ENCODE peak calls at places on chromosome 22, in five cellular contexts. One of them, this sample, is unnamed.
A peak's percentile ranks its signal among the peaks of the same experiment; 100 is the strongest.

GRCh38 chr22:20418211-20418788 is 19.3 kb downstream of the SCARF2 start:
- DNase-seq in heart left ventricle: peak; percentile 85
- DNase-seq in astrocyte of the spinal cord: peak; percentile 77
- DNase-seq in heart right ventricle: peak; percentile 84
- DNase-seq in breast epithelium: peak; percentile 78
- DNase-seq in this sample: peak; percentile 81

GRCh38 chr22:21051145-21051835 is 5.5 kb downstream of the LRRC74B start:
- DNase-seq in heart left ventricle: no peak
- DNase-seq in astrocyte of the spinal cord: no peak
- DNase-seq in heart right ventricle: no peak
- DNase-seq in breast epithelium: no peak
- DNase-seq in this sample: no peak

GRCh38 chr22:28989035-28989464 is 72.6 kb downstream of the C22orf31 start:
- DNase-seq in heart left ventricle: no peak
- DNase-seq in astrocyte of the spinal cord: no peak
- DNase-seq in heart right ventricle: no peak
- DNase-seq in breast epithelium: no peak
- DNase-seq in this sample: no peak

GRCh38 chr22:47250995-47251765 is 488.7 kb downstream of the TBC1D22A start:
- DNase-seq in heart left ventricle: no peak
- DNase-seq in astrocyte of the spinal cord: no peak
- DNase-seq in heart right ventricle: no peak
- DNase-seq in breast epithelium: no peak
- DNase-seq in this sample: no peak

GRCh38 chr22:11360632-11361031 is 4167.4 kb upstream of the OR11H1 start:
- DNase-seq in heart left ventricle: no peak
- DNase-seq in astrocyte of the spinal cord: no peak
- DNase-seq in heart right ventricle: no peak
- DNase-seq in breast epithelium: no peak
- DNase-seq in this sample: no peak

GRCh38 chr22:35394810-35395563 is 5.0 kb upstream of the MCM5 start:
- DNase-seq in heart left ventricle: no peak
- DNase-seq in astrocyte of the spinal cord: no peak
- DNase-seq in heart right ventricle: no peak
- DNase-seq in breast epithelium: no peak
- DNase-seq in this sample: no peak

GRCh38 chr22:23215294-23216204 is 35.2 kb downstream of the BCR start:
- DNase-seq in heart left ventricle: no peak
- DNase-seq in astrocyte of the spinal cord: no peak
- DNase-seq in heart right ventricle: no peak
- DNase-seq in breast epithelium: no peak
- DNase-seq in this sample: peak; percentile 23

GRCh38 chr22:49390954-49391353 is 436.7 kb downstream of the BRD1 start:
- DNase-seq in heart left ventricle: no peak
- DNase-seq in astrocyte of the spinal cord: no peak
- DNase-seq in heart right ventricle: no peak
- DNase-seq in breast epithelium: no peak
- DNase-seq in this sample: no peak

GRCh38 chr22:47847281-47847890 is 1084.9 kb downstream of the TBC1D22A start:
- DNase-seq in heart left ventricle: no peak
- DNase-seq in astrocyte of the spinal cord: no peak
- DNase-seq in heart right ventricle: no peak
- DNase-seq in breast epithelium: no peak
- DNase-seq in this sample: no peak

GRCh38 chr22:23655891-23656475 is 23.9 kb upstream of the DRICH1 start:
- DNase-seq in heart left ventricle: no peak
- DNase-seq in astrocyte of the spinal cord: no peak
- DNase-seq in heart right ventricle: no peak
- DNase-seq in breast epithelium: no peak
- DNase-seq in this sample: no peak

GRCh38 chr22:44147036-44147645 is 33.6 kb upstream of the PARVG start:
- DNase-seq in heart left ventricle: no peak
- DNase-seq in astrocyte of the spinal cord: no peak
- DNase-seq in heart right ventricle: no peak
- DNase-seq in breast epithelium: no peak
- DNase-seq in this sample: no peak

GRCh38 chr22:48897959-48898358 is 929.7 kb downstream of the BRD1 start:
- DNase-seq in heart left ventricle: no peak
- DNase-seq in astrocyte of the spinal cord: no peak
- DNase-seq in heart right ventricle: no peak
- DNase-seq in breast epithelium: no peak
- DNase-seq in this sample: no peak

GRCh38 chr22:49330421-49331222 is 497.1 kb downstream of the BRD1 start:
- DNase-seq in heart left ventricle: no peak
- DNase-seq in astrocyte of the spinal cord: no peak
- DNase-seq in heart right ventricle: no peak
- DNase-seq in breast epithelium: peak; percentile 25
- DNase-seq in this sample: no peak

GRCh38 chr22:30422481-30423295 is 2.9 kb upstream of the MTFP1 start:
- DNase-seq in heart left ventricle: peak; percentile 40
- DNase-seq in astrocyte of the spinal cord: peak; percentile 97
- DNase-seq in heart right ventricle: peak; percentile 28
- DNase-seq in breast epithelium: peak; percentile 68
- DNase-seq in this sample: peak; percentile 94

GRCh38 chr22:22201185-22201924 is 43.2 kb upstream of the VPREB1 start:
- DNase-seq in heart left ventricle: no peak
- DNase-seq in astrocyte of the spinal cord: no peak
- DNase-seq in heart right ventricle: no peak
- DNase-seq in breast epithelium: peak; percentile 34
- DNase-seq in this sample: peak; percentile 12

GRCh38 chr22:17938484-17938924 is 85.9 kb downstream of the MICAL3 start:
- DNase-seq in heart left ventricle: no peak
- DNase-seq in astrocyte of the spinal cord: no peak
- DNase-seq in heart right ventricle: no peak
- DNase-seq in breast epithelium: no peak
- DNase-seq in this sample: no peak

GRCh38 chr22:38259370-38259769 is 13.4 kb downstream of the TMEM184B start:
- DNase-seq in heart left ventricle: no peak
- DNase-seq in astrocyte of the spinal cord: no peak
- DNase-seq in heart right ventricle: no peak
- DNase-seq in breast epithelium: no peak
- DNase-seq in this sample: no peak

GRCh38 chr22:38261478-38261803 is 11.4 kb downstream of the TMEM184B start:
- DNase-seq in heart left ventricle: no peak
- DNase-seq in astrocyte of the spinal cord: no peak
- DNase-seq in heart right ventricle: no peak
- DNase-seq in breast epithelium: no peak
- DNase-seq in this sample: no peak

GRCh38 chr22:38258895-38259294 is 13.9 kb downstream of the TMEM184B start:
- DNase-seq in heart left ventricle: peak; percentile 91
- DNase-seq in astrocyte of the spinal cord: no peak
- DNase-seq in heart right ventricle: peak; percentile 95
- DNase-seq in breast epithelium: no peak
- DNase-seq in this sample: no peak

GRCh38 chr22:38262051-38262795 is 10.6 kb downstream of the TMEM184B start:
- DNase-seq in heart left ventricle: peak; percentile 48
- DNase-seq in astrocyte of the spinal cord: no peak
- DNase-seq in heart right ventricle: no peak
- DNase-seq in breast epithelium: peak; percentile 68
- DNase-seq in this sample: no peak

GRCh38 chr22:38260760-38261477 is 11.9 kb downstream of the TMEM184B start:
- DNase-seq in heart left ventricle: no peak
- DNase-seq in astrocyte of the spinal cord: peak; percentile 42
- DNase-seq in heart right ventricle: no peak
- DNase-seq in breast epithelium: no peak
- DNase-seq in this sample: no peak
- TF ChIP-seq CTCF in heart left ventricle: peak; percentile 6
- TF ChIP-seq CTCF in astrocyte of the spinal cord: peak; percentile 29
- TF ChIP-seq CTCF in heart right ventricle: no peak
- TF ChIP-seq CTCF in breast epithelium: no peak
- TF ChIP-seq CTCF in this sample: peak; percentile 17

GRCh38 chr22:41690476-41690875 is 1.8 kb upstream of the SNU13 start:
- DNase-seq in heart left ventricle: no peak
- DNase-seq in astrocyte of the spinal cord: no peak
- DNase-seq in heart right ventricle: no peak
- DNase-seq in breast epithelium: no peak
- DNase-seq in this sample: no peak

GRCh38 chr22:41687901-41688364 is 734 bp downstream of the SNU13 start:
- DNase-seq in heart left ventricle: no peak
- DNase-seq in astrocyte of the spinal cord: peak; percentile 32
- DNase-seq in heart right ventricle: peak; percentile 21
- DNase-seq in breast epithelium: no peak
- DNase-seq in this sample: no peak

GRCh38 chr22:41683616-41684015 is 5.1 kb downstream of the SNU13 start:
- DNase-seq in heart left ventricle: no peak
- DNase-seq in astrocyte of the spinal cord: no peak
- DNase-seq in heart right ventricle: no peak
- DNase-seq in breast epithelium: no peak
- DNase-seq in this sample: peak; percentile 82

GRCh38 chr22:41684194-41684593 is 4.5 kb downstream of the SNU13 start:
- DNase-seq in heart left ventricle: no peak
- DNase-seq in astrocyte of the spinal cord: no peak
- DNase-seq in heart right ventricle: no peak
- DNase-seq in breast epithelium: no peak
- DNase-seq in this sample: no peak

GRCh38 chr22:41688365-41689211 is at the start of gene SNU13:
- DNase-seq in heart left ventricle: peak; percentile 94
- DNase-seq in astrocyte of the spinal cord: peak; percentile 91
- DNase-seq in heart right ventricle: peak; percentile 93
- DNase-seq in breast epithelium: peak; percentile 89
- DNase-seq in this sample: peak; percentile 89
- TF ChIP-seq CTCF in heart left ventricle: no peak
- TF ChIP-seq CTCF in astrocyte of the spinal cord: no peak
- TF ChIP-seq CTCF in heart right ventricle: no peak
- TF ChIP-seq CTCF in breast epithelium: no peak
- TF ChIP-seq CTCF in this sample: peak; percentile 6

GRCh38 chr22:39959640-39960447 is at the start of gene TMA7B:
- DNase-seq in heart left ventricle: no peak
- DNase-seq in astrocyte of the spinal cord: peak; percentile 69
- DNase-seq in heart right ventricle: no peak
- DNase-seq in breast epithelium: no peak
- DNase-seq in this sample: peak; percentile 58
- TF ChIP-seq CTCF in heart left ventricle: peak; percentile 20
- TF ChIP-seq CTCF in astrocyte of the spinal cord: peak; percentile 56
- TF ChIP-seq CTCF in heart right ventricle: peak; percentile 17
- TF ChIP-seq CTCF in breast epithelium: peak; percentile 11
- TF ChIP-seq CTCF in this sample: peak; percentile 59

DNA sequence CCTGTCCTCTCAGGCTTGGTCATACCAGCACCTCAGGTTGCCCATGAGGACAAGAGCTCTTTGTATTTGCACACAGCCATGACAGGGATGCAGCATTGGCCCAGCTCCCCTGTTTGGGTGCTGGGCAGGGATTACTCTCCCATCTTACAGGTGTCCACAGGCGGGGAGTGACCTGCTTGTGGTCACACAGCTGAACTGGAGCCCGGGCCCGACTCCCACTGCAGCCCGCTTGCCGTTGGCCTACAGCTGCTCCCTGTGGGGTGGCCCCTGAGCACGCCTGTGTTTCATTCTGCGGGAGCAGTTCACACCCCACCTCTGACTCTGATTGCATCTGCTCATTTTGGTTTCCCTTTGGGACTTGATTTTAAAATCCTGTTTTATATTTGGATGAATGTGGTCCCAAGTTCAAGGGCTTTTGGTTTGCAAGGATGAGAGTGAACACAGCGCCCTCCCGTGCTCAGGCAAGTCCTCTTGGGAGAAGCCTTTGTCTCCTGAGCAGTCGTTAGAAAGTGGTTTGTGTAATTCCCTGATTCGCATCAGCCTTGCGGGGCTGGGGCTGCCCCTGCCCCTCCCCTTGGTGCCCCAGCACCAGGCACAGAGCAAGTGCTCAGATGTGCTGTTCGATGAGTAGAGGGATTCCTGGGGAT is 9.3 kb downstream of the PICK1 start:
- DNase-seq in heart left ventricle: no peak
- DNase-seq in astrocyte of the spinal cord: no peak
- DNase-seq in heart right ventricle: no peak
- DNase-seq in breast epithelium: no peak
- DNase-seq in this sample: no peak
- TF ChIP-seq CTCF in heart left ventricle: no peak
- TF ChIP-seq CTCF in astrocyte of the spinal cord: no peak
- TF ChIP-seq CTCF in heart right ventricle: no peak
- TF ChIP-seq CTCF in breast epithelium: no peak
- TF ChIP-seq CTCF in this sample: peak; percentile 22

GRCh38 chr22:45831394-45831793 is 145.6 kb downstream of the WNT7B start:
- DNase-seq in heart left ventricle: no peak
- DNase-seq in astrocyte of the spinal cord: peak; percentile 41
- DNase-seq in heart right ventricle: no peak
- DNase-seq in breast epithelium: no peak
- DNase-seq in this sample: peak; percentile 13
- TF ChIP-seq CTCF in heart left ventricle: peak; percentile 18
- TF ChIP-seq CTCF in astrocyte of the spinal cord: peak; percentile 65
- TF ChIP-seq CTCF in heart right ventricle: peak; percentile 30
- TF ChIP-seq CTCF in breast epithelium: no peak
- TF ChIP-seq CTCF in this sample: peak; percentile 64

This sample was measured in HFFc6.